ENCODE peak calls at places on chromosomes 5 and 9, in seven cellular contexts. Y, D, N, O, F, K and V are unnamed samples.

GRCh38 chr9:70073756-70074155 is 30.1 kb downstream of the MAMDC2 start:
- DNase-seq in F (no peak), K (no peak), Y (no peak), D (no peak), N (no peak), O (no peak), V (no peak)

GRCh38 chr9:120767451-120767850 is 25.8 kb downstream of the FBXW2 start:
- DNase-seq in F (no peak), N (no peak), Y (no peak), K (no peak), D (no peak), O (no peak), V (no peak)

GRCh38 chr5:95565280-95565920 is 10.5 kb downstream of the ARSK start:
- DNase-seq in Y (no peak), F (no peak), D (no peak), N (no peak), K (peak; percentile 55), O (peak; percentile 60), V (no peak)

GRCh38 chr9:109467936-109468335 is 30.2 kb downstream of the PTPN3 start:
- DNase-seq in D (no peak), F (no peak), N (no peak), Y (no peak), O (no peak), K (no peak), V (no peak)

GRCh38 chr5:168765220-168766037 is 186.3 kb upstream of the PANK3 start:
- DNase-seq in F (no peak), Y (peak; percentile 7), O (peak; percentile 33), K (peak; percentile 16), D (no peak), N (no peak), V (peak; percentile 87)

GRCh38 chr5:153959134-153959957 is 79.4 kb downstream of the FAM114A2 start:
- DNase-seq in N (no peak), F (no peak), K (peak; percentile 61), O (peak; percentile 76), D (no peak), Y (no peak), V (no peak)

GRCh38 chr9:21770877-21771560 is 31.4 kb upstream of the MTAP start:
- DNase-seq in O (peak; percentile 94), K (peak; percentile 91), Y (no peak), N (no peak), D (no peak), F (no peak), V (no peak)

GRCh38 chr9:128771094-128771721 is 519 bp downstream of the ZER1 start:
- DNase-seq in N (no peak), F (no peak), Y (no peak), O (peak; percentile 20), D (no peak), K (peak; percentile 7), V (peak; percentile 27)

GRCh38 chr5:61409568-61409967 is 77.5 kb downstream of the ZSWIM6 start:
- DNase-seq in F (no peak), N (no peak), O (peak; percentile 98), Y (no peak), D (no peak), K (peak; percentile 97), V (no peak)

GRCh38 chr9:121921444-121921843 is 171.7 kb downstream of the TTLL11 start:
- DNase-seq in D (no peak), K (no peak), Y (no peak), O (no peak), F (no peak), N (no peak), V (no peak)

GRCh38 chr9:84959339-84959738 is 289.8 kb downstream of the NTRK2 start:
- DNase-seq in N (no peak), K (no peak), Y (no peak), O (no peak), D (no peak), F (no peak), V (no peak)

GRCh38 chr5:125685771-125686170 is 737.4 kb upstream of the GRAMD2B start:
- DNase-seq in D (no peak), Y (no peak), F (no peak), K (peak; percentile 34), N (no peak), O (peak; percentile 47), V (no peak)

GRCh38 chr9:120336753-120337090 is 243.2 kb downstream of the CDK5RAP2 start:
- DNase-seq in D (no peak), Y (no peak), N (no peak), O (no peak), F (no peak), K (no peak), V (no peak)

GRCh38 chr5:109987970-109988369 is 298.2 kb downstream of the MAN2A1 start:
- DNase-seq in D (no peak), F (no peak), Y (no peak), K (peak; percentile 31), O (peak; percentile 32), N (no peak), V (no peak)

GRCh38 chr9:91817493-91818225 is 132.4 kb downstream of the ROR2 start:
- DNase-seq in N (no peak), O (peak; percentile 60), Y (no peak), D (no peak), K (peak; percentile 59), F (no peak), V (no peak)

GRCh38 chr9:61674465-61674864 is 484.6 kb downstream of the SPATA31A7 start:
- DNase-seq in N (no peak), F (no peak), D (no peak), K (no peak), Y (no peak), O (no peak), V (no peak)

GRCh38 chr5:1793301-1793740 is 6.3 kb downstream of the MRPL36 start:
- DNase-seq in F (no peak), D (peak; percentile 72), Y (no peak), O (peak; percentile 53), K (peak; percentile 44), N (no peak), V (no peak)

GRCh38 chr5:1005904-1006655 is 2.5 kb upstream of the NKD2 start:
- DNase-seq in F (peak; percentile 12), N (no peak), D (peak; percentile 69), O (no peak), K (no peak), Y (no peak), V (no peak)

GRCh38 chr9:85443190-85443598 is 298.6 kb downstream of the AGTPBP1 start:
- DNase-seq in Y (no peak), O (no peak), D (no peak), F (no peak), K (no peak), N (no peak), V (no peak)

GRCh38 chr9:21317956-21318923 is 13.1 kb upstream of the IFNA5 start:
- DNase-seq in D (no peak), K (peak; percentile 20), N (no peak), O (peak; percentile 38), F (no peak), Y (peak; percentile 51), V (peak; percentile 37)

GRCh38 chr5:1129725-1130082 is 17.8 kb upstream of the SLC12A7 start:
- DNase-seq in D (no peak), N (no peak), F (no peak), Y (no peak), O (no peak), K (no peak), V (no peak)

GRCh38 chr9:131500939-131501541 is 1.7 kb upstream of the POMT1 start:
- DNase-seq in Y (no peak), K (peak; percentile 58), O (peak; percentile 67), F (no peak), D (no peak), N (peak; percentile 71), V (no peak)

GRCh38 chr5:88548136-88548535 is 279.5 kb upstream of the TMEM161B start:
- DNase-seq in K (no peak), D (no peak), F (no peak), Y (no peak), N (no peak), O (no peak), V (no peak)

GRCh38 chr9:105154723-105155191 is 89.7 kb upstream of the SLC44A1 start:
- DNase-seq in F (no peak), K (peak; percentile 66), N (no peak), O (peak; percentile 68), Y (no peak), D (no peak), V (no peak)

GRCh38 chr5:174910245-174910737 is 185.9 kb downstream of the MSX2 start:
- DNase-seq in D (peak; percentile 82), K (peak; percentile 12), Y (peak; percentile 52), F (peak; percentile 61), N (peak; percentile 56), O (peak; percentile 27), V (peak; percentile 79)

GRCh38 chr9:136437430-136437829 is 2.2 kb downstream of the INPP5E start:
- DNase-seq in O (peak; percentile 40), D (no peak), Y (peak; percentile 31), N (no peak), K (peak; percentile 30), F (no peak), V (no peak)

GRCh38 chr5:159186319-159186718 is 23.0 kb downstream of the RNF145 start:
- DNase-seq in O (no peak), K (no peak), Y (no peak), F (no peak), D (no peak), N (no peak), V (no peak)

GRCh38 chr5:67160985-67161384 is 35.6 kb downstream of the CD180 start:
- DNase-seq in Y (no peak), D (no peak), K (peak; percentile 63), O (peak; percentile 75), F (no peak), N (no peak), V (peak; percentile 48)

GRCh38 chr9:14271078-14271673 is 42.8 kb downstream of the NFIB start:
- DNase-seq in D (no peak), F (peak; percentile 74), Y (peak; percentile 78), O (peak; percentile 90), K (peak; percentile 87), N (no peak), V (peak; percentile 94)

GRCh38 chr5:178149199-178149932 is 4.3 kb downstream of the NHP2 start:
- DNase-seq in N (no peak), K (peak; percentile 22), O (peak; percentile 43), F (no peak), Y (no peak), D (peak; percentile 65), V (no peak)
- TF ChIP-seq CTCF in N (no peak), K (no peak), O (no peak), F (no peak), Y (no peak), D (no peak), V (no peak)

GRCh38 chr5:180250329-180250728 is 41.3 kb upstream of the RASGEF1C start:
- DNase-seq in Y (no peak), D (no peak), N (no peak), O (no peak), K (no peak), F (no peak), V (no peak)
- H3K9me3 ChIP-seq in Y (peaks cover 2% of the 10 kb centered on the region), D (peaks cover 100% of the 10 kb centered on the region), N (peaks cover 48% of the 10 kb centered on the region), O (no peaks in the 10 kb centered on the region), K (peaks cover 42% of the 10 kb centered on the region), F (peaks cover 100% of the 10 kb centered on the region), V (peaks cover 14% of the 10 kb centered on the region)

DNA sequence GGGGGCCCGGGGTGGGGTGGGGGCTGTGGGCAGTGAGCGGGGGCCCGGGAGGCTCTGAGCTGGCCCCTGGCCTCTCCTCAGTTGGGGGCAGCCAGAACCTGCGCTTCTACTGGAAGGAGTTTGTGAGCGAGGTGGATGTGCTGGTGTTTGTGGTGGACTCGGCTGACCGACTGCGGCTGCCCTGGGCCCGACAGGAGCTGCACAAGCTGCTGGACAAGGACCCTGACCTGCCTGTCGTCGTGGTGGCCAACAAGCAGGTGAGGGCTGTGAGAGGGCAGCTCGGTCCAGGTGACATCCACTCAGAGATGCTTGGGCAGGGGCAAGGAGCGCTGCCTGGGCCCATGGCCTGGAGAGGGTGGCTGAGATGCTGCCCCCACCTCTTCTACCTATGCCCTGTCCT is 3.4 kb downstream of the ARL10 start:
- DNase-seq in D (no peak), F (no peak), Y (no peak), N (no peak), K (no peak), O (no peak), V (no peak)
- H3K4me1 ChIP-seq in D (peaks cover 40% of the 10 kb centered on the region), F (peaks cover 61% of the 10 kb centered on the region), Y (no peaks in the 10 kb centered on the region), N (peaks cover 10% of the 10 kb centered on the region), K (peaks cover 14% of the 10 kb centered on the region), O (peaks cover 2% of the 10 kb centered on the region), V (no peaks in the 10 kb centered on the region)

GRCh38 chr9:118091221-118091620 is 387.0 kb downstream of the TLR4 start:
- DNase-seq in N (no peak), O (no peak), F (no peak), D (no peak), K (no peak), Y (no peak), V (no peak)
- TF ChIP-seq CTCF in N (no peak), O (no peak), F (no peak), D (no peak), K (no peak), Y (no peak), V (no peak)